ENCODE peak calls at places on chromosomes 5 and 9, in five cellular contexts. One of them, this sample, is unnamed.
A peak's percentile ranks its signal among the peaks of the same experiment; 100 is the strongest.

GRCh38 chr9:93864840-93865239 is 90.3 kb downstream of the BARX1 start:
- DNase-seq in SK-N-SH: no peak
- DNase-seq in lower lobe of right lung: no peak
- DNase-seq in CD4-positive, alpha-beta memory T cell: no peak
- DNase-seq in fibroblast of lung: no peak
- DNase-seq in this sample: no peak

GRCh38 chr5:134846641-134846960 is 833 bp downstream of the C5orf24 start:
- DNase-seq in fibroblast of lung: peak; percentile 33
- DNase-seq in lower lobe of right lung: no peak
- DNase-seq in SK-N-SH: peak; percentile 30
- DNase-seq in CD4-positive, alpha-beta memory T cell: no peak
- DNase-seq in this sample: no peak

GRCh38 chr5:31362931-31363568 is 168.8 kb downstream of the DROSHA start:
- DNase-seq in lower lobe of right lung: no peak
- DNase-seq in fibroblast of lung: peak; percentile 73
- DNase-seq in CD4-positive, alpha-beta memory T cell: no peak
- DNase-seq in SK-N-SH: no peak
- DNase-seq in this sample: no peak

GRCh38 chr5:171308453-171309275 is at the start of gene TLX3:
- DNase-seq in fibroblast of lung: no peak
- DNase-seq in SK-N-SH: peak; percentile 94
- DNase-seq in lower lobe of right lung: no peak
- DNase-seq in CD4-positive, alpha-beta memory T cell: no peak
- DNase-seq in this sample: no peak

GRCh38 chr9:127762111-127762676 is 16.3 kb downstream of the SH2D3C start:
- DNase-seq in fibroblast of lung: no peak
- DNase-seq in lower lobe of right lung: peak; percentile 70
- DNase-seq in SK-N-SH: no peak
- DNase-seq in CD4-positive, alpha-beta memory T cell: no peak
- DNase-seq in this sample: peak; percentile 75

GRCh38 chr5:113487779-113488644 is at the start of gene MCC:
- DNase-seq in SK-N-SH: peak; percentile 92
- DNase-seq in lower lobe of right lung: peak; percentile 75
- DNase-seq in fibroblast of lung: peak; percentile 95
- DNase-seq in CD4-positive, alpha-beta memory T cell: peak; percentile 37
- DNase-seq in this sample: peak; percentile 83

GRCh38 chr5:177382423-177383029 is 1.7 kb upstream of the SLC34A1 start:
- DNase-seq in fibroblast of lung: no peak
- DNase-seq in SK-N-SH: peak; percentile 56
- DNase-seq in CD4-positive, alpha-beta memory T cell: no peak
- DNase-seq in lower lobe of right lung: no peak
- DNase-seq in this sample: peak; percentile 65

GRCh38 chr5:54761213-54761701 is 224.1 kb downstream of the ESM1 start:
- DNase-seq in SK-N-SH: no peak
- DNase-seq in lower lobe of right lung: no peak
- DNase-seq in fibroblast of lung: peak; percentile 68
- DNase-seq in CD4-positive, alpha-beta memory T cell: no peak
- DNase-seq in this sample: peak; percentile 62

DNA sequence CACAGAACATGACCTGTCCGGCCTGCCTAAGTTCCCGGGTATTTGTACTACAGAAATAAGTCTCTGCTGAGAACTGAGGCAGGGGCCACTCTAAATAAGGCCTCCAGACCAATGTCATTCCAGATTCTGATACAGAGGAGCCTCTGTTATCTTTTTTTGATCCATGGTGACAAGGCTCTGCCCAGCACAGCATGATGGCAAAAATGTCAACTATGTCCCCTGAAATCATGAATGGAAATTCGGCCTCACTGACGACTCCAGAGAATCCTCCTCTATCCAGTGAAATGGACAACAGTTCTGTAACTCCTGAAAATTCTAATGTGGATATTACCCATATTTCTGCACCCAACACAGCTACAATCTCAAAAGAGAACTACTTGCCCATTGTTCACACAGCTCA is 335.0 kb downstream of the DNAH5 start:
- DNase-seq in SK-N-SH: no peak
- DNase-seq in CD4-positive, alpha-beta memory T cell: no peak
- DNase-seq in fibroblast of lung: no peak
- DNase-seq in lower lobe of right lung: no peak
- DNase-seq in this sample: no peak
- H3K27ac ChIP-seq in SK-N-SH: no peak overlapping the region
- H3K27ac ChIP-seq in CD4-positive, alpha-beta memory T cell: no peak overlapping the region
- H3K27ac ChIP-seq in fibroblast of lung: no peak overlapping the region
- H3K27ac ChIP-seq in lower lobe of right lung: no peak overlapping the region
- H3K27ac ChIP-seq in this sample: no peak overlapping the region

DNA sequence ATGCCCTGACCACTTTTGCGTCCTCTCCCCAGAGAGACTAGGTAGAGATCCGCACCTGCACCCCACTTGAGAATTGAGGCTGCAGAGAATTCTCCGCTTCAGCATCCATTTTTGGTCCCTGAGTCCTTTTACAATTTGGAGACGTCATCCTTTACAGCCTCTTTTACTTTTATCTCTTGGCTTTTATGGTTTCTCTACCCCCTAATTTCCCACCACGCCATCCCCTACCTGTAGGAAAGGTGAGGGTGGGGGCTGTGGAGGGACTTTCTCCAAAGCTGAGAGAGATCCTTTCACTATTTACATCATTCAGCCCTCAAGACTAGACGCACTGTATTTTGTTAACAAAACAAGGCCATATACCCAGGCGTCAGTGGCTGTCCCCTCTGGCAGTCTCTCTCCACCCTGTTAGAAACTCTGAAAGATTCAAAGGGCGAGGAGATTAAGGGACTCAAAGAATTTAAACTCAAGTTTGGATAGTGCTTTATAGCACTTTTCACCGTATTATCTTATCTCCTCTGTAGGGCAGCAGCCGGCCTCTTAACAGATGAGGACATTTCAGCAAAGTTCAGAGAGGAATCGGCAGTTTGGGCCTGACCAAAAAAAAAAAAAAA is 1.7 kb downstream of the MSX2 start:
- DNase-seq in lower lobe of right lung: no peak
- DNase-seq in SK-N-SH: no peak
- DNase-seq in CD4-positive, alpha-beta memory T cell: no peak
- DNase-seq in fibroblast of lung: no peak
- DNase-seq in this sample: no peak
- H3K4me3 ChIP-seq in lower lobe of right lung: peak overlapping the region; percentile 61
- H3K4me3 ChIP-seq in SK-N-SH: peak overlapping the region; percentile 78
- H3K4me3 ChIP-seq in CD4-positive, alpha-beta memory T cell: no peak overlapping the region
- H3K4me3 ChIP-seq in fibroblast of lung: peak overlapping the region; percentile 61
- H3K4me3 ChIP-seq in this sample: peak overlapping the region; percentile 46

GRCh38 chr9:23044549-23044948 is 597.9 kb downstream of the DMRTA1 start:
- DNase-seq in fibroblast of lung: no peak
- DNase-seq in SK-N-SH: no peak
- DNase-seq in CD4-positive, alpha-beta memory T cell: no peak
- DNase-seq in lower lobe of right lung: no peak
- DNase-seq in this sample: no peak
- H3K4me1 ChIP-seq in fibroblast of lung: no peaks in the 10 kb centered on the region
- H3K4me1 ChIP-seq in SK-N-SH: no peaks in the 10 kb centered on the region
- H3K4me1 ChIP-seq in CD4-positive, alpha-beta memory T cell: no peaks in the 10 kb centered on the region
- H3K4me1 ChIP-seq in lower lobe of right lung: no peaks in the 10 kb centered on the region
- H3K4me1 ChIP-seq in this sample: no peaks in the 10 kb centered on the region

GRCh38 chr5:139177809-139178581 is 20.2 kb downstream of the SIL1 start:
- DNase-seq in CD4-positive, alpha-beta memory T cell: no peak
- DNase-seq in fibroblast of lung: no peak
- DNase-seq in lower lobe of right lung: no peak
- DNase-seq in SK-N-SH: peak; percentile 49
- DNase-seq in this sample: no peak
- H3K27ac ChIP-seq in CD4-positive, alpha-beta memory T cell: no peak overlapping the region
- H3K27ac ChIP-seq in fibroblast of lung: no peak overlapping the region
- H3K27ac ChIP-seq in lower lobe of right lung: peak overlapping the region; percentile 72
- H3K27ac ChIP-seq in SK-N-SH: peak overlapping the region; percentile 74
- H3K27ac ChIP-seq in this sample: peak overlapping the region; percentile 71

GRCh38 chr9:120926397-120926928 is at the start of gene TRAF1:
- DNase-seq in SK-N-SH: no peak
- DNase-seq in lower lobe of right lung: no peak
- DNase-seq in CD4-positive, alpha-beta memory T cell: no peak
- DNase-seq in fibroblast of lung: peak; percentile 24
- DNase-seq in this sample: no peak

GRCh38 chr9:120923620-120924328 is 2.8 kb downstream of the TRAF1 start:
- DNase-seq in fibroblast of lung: no peak
- DNase-seq in lower lobe of right lung: no peak
- DNase-seq in CD4-positive, alpha-beta memory T cell: no peak
- DNase-seq in SK-N-SH: no peak
- DNase-seq in this sample: no peak

GRCh38 chr9:120922404-120923173 is 4.0 kb downstream of the TRAF1 start:
- DNase-seq in SK-N-SH: no peak
- DNase-seq in lower lobe of right lung: no peak
- DNase-seq in fibroblast of lung: no peak
- DNase-seq in CD4-positive, alpha-beta memory T cell: no peak
- DNase-seq in this sample: no peak

GRCh38 chr9:120925535-120926396 is 830 bp downstream of the TRAF1 start:
- DNase-seq in SK-N-SH: no peak
- DNase-seq in CD4-positive, alpha-beta memory T cell: peak; percentile 61
- DNase-seq in fibroblast of lung: peak; percentile 93
- DNase-seq in lower lobe of right lung: no peak
- DNase-seq in this sample: peak; percentile 81

GRCh38 chr9:120924698-120925534 is 1.7 kb downstream of the TRAF1 start:
- DNase-seq in SK-N-SH: no peak
- DNase-seq in fibroblast of lung: peak; percentile 24
- DNase-seq in CD4-positive, alpha-beta memory T cell: no peak
- DNase-seq in lower lobe of right lung: no peak
- DNase-seq in this sample: no peak
- H3K4me3 ChIP-seq in SK-N-SH: no peak overlapping the region
- H3K4me3 ChIP-seq in fibroblast of lung: no peak overlapping the region
- H3K4me3 ChIP-seq in CD4-positive, alpha-beta memory T cell: peak overlapping the region; percentile 88
- H3K4me3 ChIP-seq in lower lobe of right lung: peak overlapping the region; percentile 28
- H3K4me3 ChIP-seq in this sample: no peak overlapping the region

This sample was measured in right cardiac atrium.